ENCODE peak calls at places on chromosomes 2 and 18, in ten cellular contexts. One of them, this sample, is unnamed.

GRCh38 chr18:43192408-43192807 is 76.9 kb upstream of the RIT2 start:
- DNase-seq in activated T-cell treated with anti-CD3 and anti-CD28 coated beads for 4 hours: no peak
- DNase-seq in A549: no peak
- DNase-seq in iPS-NIHi11: no peak
- DNase-seq in epithelial cell of esophagus: peak
- DNase-seq in lower lobe of right lung: no peak
- DNase-seq in upper lobe of right lung: no peak
- DNase-seq in T-helper 22 cell: no peak
- DNase-seq in frontal cortex: no peak
- DNase-seq in neuronal stem cell: no peak
- DNase-seq in this sample: no peak

GRCh38 chr18:39951321-39951720 is 2003.7 kb upstream of the PIK3C3 start:
- DNase-seq in activated T-cell treated with anti-CD3 and anti-CD28 coated beads for 4 hours: no peak
- DNase-seq in A549: no peak
- DNase-seq in iPS-NIHi11: no peak
- DNase-seq in epithelial cell of esophagus: peak
- DNase-seq in lower lobe of right lung: no peak
- DNase-seq in upper lobe of right lung: no peak
- DNase-seq in T-helper 22 cell: no peak
- DNase-seq in frontal cortex: no peak
- DNase-seq in neuronal stem cell: no peak
- DNase-seq in this sample: no peak

GRCh38 chr2:235343869-235344268 is 150.0 kb upstream of the AGAP1 start:
- DNase-seq in activated T-cell treated with anti-CD3 and anti-CD28 coated beads for 4 hours: no peak
- DNase-seq in A549: no peak
- DNase-seq in iPS-NIHi11: no peak
- DNase-seq in epithelial cell of esophagus: no peak
- DNase-seq in lower lobe of right lung: no peak
- DNase-seq in upper lobe of right lung: no peak
- DNase-seq in T-helper 22 cell: no peak
- DNase-seq in frontal cortex: no peak
- DNase-seq in neuronal stem cell: no peak
- DNase-seq in this sample: no peak

GRCh38 chr2:134639265-134639664 is 79.5 kb downstream of the TMEM163 start:
- DNase-seq in activated T-cell treated with anti-CD3 and anti-CD28 coated beads for 4 hours: no peak
- DNase-seq in A549: no peak
- DNase-seq in iPS-NIHi11: no peak
- DNase-seq in epithelial cell of esophagus: no peak
- DNase-seq in lower lobe of right lung: no peak
- DNase-seq in upper lobe of right lung: no peak
- DNase-seq in T-helper 22 cell: no peak
- DNase-seq in frontal cortex: no peak
- DNase-seq in neuronal stem cell: no peak
- DNase-seq in this sample: no peak

GRCh38 chr2:30733829-30734520 is 73.3 kb downstream of the CAPN13 start:
- DNase-seq in activated T-cell treated with anti-CD3 and anti-CD28 coated beads for 4 hours: no peak
- DNase-seq in A549: no peak
- DNase-seq in iPS-NIHi11: no peak
- DNase-seq in epithelial cell of esophagus: no peak
- DNase-seq in lower lobe of right lung: no peak
- DNase-seq in upper lobe of right lung: peak
- DNase-seq in T-helper 22 cell: no peak
- DNase-seq in frontal cortex: no peak
- DNase-seq in neuronal stem cell: no peak
- DNase-seq in this sample: no peak

GRCh38 chr2:75503048-75503607 is 57.6 kb downstream of the EVA1A start:
- DNase-seq in activated T-cell treated with anti-CD3 and anti-CD28 coated beads for 4 hours: no peak
- DNase-seq in A549: no peak
- DNase-seq in iPS-NIHi11: no peak
- DNase-seq in epithelial cell of esophagus: peak
- DNase-seq in lower lobe of right lung: no peak
- DNase-seq in upper lobe of right lung: no peak
- DNase-seq in T-helper 22 cell: no peak
- DNase-seq in frontal cortex: no peak
- DNase-seq in neuronal stem cell: no peak
- DNase-seq in this sample: no peak

GRCh38 chr18:11320981-11321380 is 171.6 kb upstream of the PIEZO2 start:
- DNase-seq in activated T-cell treated with anti-CD3 and anti-CD28 coated beads for 4 hours: no peak
- DNase-seq in A549: no peak
- DNase-seq in iPS-NIHi11: no peak
- DNase-seq in epithelial cell of esophagus: no peak
- DNase-seq in lower lobe of right lung: no peak
- DNase-seq in upper lobe of right lung: no peak
- DNase-seq in T-helper 22 cell: no peak
- DNase-seq in frontal cortex: no peak
- DNase-seq in neuronal stem cell: no peak
- DNase-seq in this sample: no peak

GRCh38 chr2:16773080-16773713 is 107.6 kb upstream of the CYRIA start:
- DNase-seq in activated T-cell treated with anti-CD3 and anti-CD28 coated beads for 4 hours: no peak
- DNase-seq in A549: peak
- DNase-seq in iPS-NIHi11: peak
- DNase-seq in epithelial cell of esophagus: peak
- DNase-seq in lower lobe of right lung: no peak
- DNase-seq in upper lobe of right lung: no peak
- DNase-seq in T-helper 22 cell: no peak
- DNase-seq in frontal cortex: peak
- DNase-seq in neuronal stem cell: peak
- DNase-seq in this sample: peak

GRCh38 chr2:30807249-30807648 is at the start of gene CAPN13:
- DNase-seq in activated T-cell treated with anti-CD3 and anti-CD28 coated beads for 4 hours: no peak
- DNase-seq in A549: no peak
- DNase-seq in iPS-NIHi11: peak
- DNase-seq in epithelial cell of esophagus: peak
- DNase-seq in lower lobe of right lung: no peak
- DNase-seq in upper lobe of right lung: no peak
- DNase-seq in T-helper 22 cell: no peak
- DNase-seq in frontal cortex: no peak
- DNase-seq in neuronal stem cell: no peak
- DNase-seq in this sample: no peak

GRCh38 chr18:24595556-24595955 is 135.1 kb downstream of the HRH4 start:
- DNase-seq in activated T-cell treated with anti-CD3 and anti-CD28 coated beads for 4 hours: no peak
- DNase-seq in A549: no peak
- DNase-seq in iPS-NIHi11: no peak
- DNase-seq in epithelial cell of esophagus: no peak
- DNase-seq in lower lobe of right lung: peak
- DNase-seq in upper lobe of right lung: peak
- DNase-seq in T-helper 22 cell: no peak
- DNase-seq in frontal cortex: no peak
- DNase-seq in neuronal stem cell: no peak
- DNase-seq in this sample: no peak

GRCh38 chr18:77071711-77072292 is 60.8 kb downstream of the MBP start:
- DNase-seq in activated T-cell treated with anti-CD3 and anti-CD28 coated beads for 4 hours: peak
- DNase-seq in A549: peak
- DNase-seq in iPS-NIHi11: no peak
- DNase-seq in epithelial cell of esophagus: peak
- DNase-seq in lower lobe of right lung: no peak
- DNase-seq in upper lobe of right lung: no peak
- DNase-seq in T-helper 22 cell: peak
- DNase-seq in frontal cortex: no peak
- DNase-seq in neuronal stem cell: no peak
- DNase-seq in this sample: no peak

GRCh38 chr2:8409461-8410260 is 272.2 kb upstream of the ID2 start:
- DNase-seq in activated T-cell treated with anti-CD3 and anti-CD28 coated beads for 4 hours: no peak
- DNase-seq in A549: no peak
- DNase-seq in iPS-NIHi11: no peak
- DNase-seq in epithelial cell of esophagus: no peak
- DNase-seq in lower lobe of right lung: no peak
- DNase-seq in upper lobe of right lung: no peak
- DNase-seq in T-helper 22 cell: no peak
- DNase-seq in frontal cortex: no peak
- DNase-seq in neuronal stem cell: no peak
- DNase-seq in this sample: no peak

GRCh38 chr18:63322246-63322645 is 2.7 kb upstream of the BCL2 start:
- DNase-seq in activated T-cell treated with anti-CD3 and anti-CD28 coated beads for 4 hours: no peak
- DNase-seq in A549: no peak
- DNase-seq in iPS-NIHi11: no peak
- DNase-seq in epithelial cell of esophagus: no peak
- DNase-seq in lower lobe of right lung: no peak
- DNase-seq in upper lobe of right lung: no peak
- DNase-seq in T-helper 22 cell: no peak
- DNase-seq in frontal cortex: no peak
- DNase-seq in neuronal stem cell: no peak
- DNase-seq in this sample: no peak

GRCh38 chr2:38898256-38898655 is 8.6 kb downstream of the ARHGEF33 start:
- DNase-seq in activated T-cell treated with anti-CD3 and anti-CD28 coated beads for 4 hours: no peak
- DNase-seq in A549: no peak
- DNase-seq in iPS-NIHi11: no peak
- DNase-seq in epithelial cell of esophagus: peak
- DNase-seq in lower lobe of right lung: no peak
- DNase-seq in upper lobe of right lung: no peak
- DNase-seq in T-helper 22 cell: no peak
- DNase-seq in frontal cortex: no peak
- DNase-seq in neuronal stem cell: no peak
- DNase-seq in this sample: no peak

GRCh38 chr18:12862874-12863482 is 21.1 kb downstream of the PTPN2 start:
- DNase-seq in activated T-cell treated with anti-CD3 and anti-CD28 coated beads for 4 hours: no peak
- DNase-seq in A549: no peak
- DNase-seq in iPS-NIHi11: no peak
- DNase-seq in epithelial cell of esophagus: no peak
- DNase-seq in lower lobe of right lung: no peak
- DNase-seq in upper lobe of right lung: no peak
- DNase-seq in T-helper 22 cell: no peak
- DNase-seq in frontal cortex: no peak
- DNase-seq in neuronal stem cell: no peak
- DNase-seq in this sample: no peak

GRCh38 chr2:233361298-233361697 is 7.0 kb downstream of the DGKD start:
- DNase-seq in activated T-cell treated with anti-CD3 and anti-CD28 coated beads for 4 hours: no peak
- DNase-seq in A549: no peak
- DNase-seq in iPS-NIHi11: no peak
- DNase-seq in epithelial cell of esophagus: no peak
- DNase-seq in lower lobe of right lung: no peak
- DNase-seq in upper lobe of right lung: no peak
- DNase-seq in T-helper 22 cell: no peak
- DNase-seq in frontal cortex: no peak
- DNase-seq in neuronal stem cell: no peak
- DNase-seq in this sample: no peak

GRCh38 chr2:63862802-63863201 is 21.1 kb downstream of the UGP2 start:
- DNase-seq in activated T-cell treated with anti-CD3 and anti-CD28 coated beads for 4 hours: no peak
- DNase-seq in A549: no peak
- DNase-seq in iPS-NIHi11: no peak
- DNase-seq in epithelial cell of esophagus: peak
- DNase-seq in lower lobe of right lung: no peak
- DNase-seq in upper lobe of right lung: no peak
- DNase-seq in T-helper 22 cell: no peak
- DNase-seq in frontal cortex: no peak
- DNase-seq in neuronal stem cell: no peak
- DNase-seq in this sample: no peak

GRCh38 chr2:145095641-145096435 is 575.9 kb upstream of the ZEB2 start:
- DNase-seq in activated T-cell treated with anti-CD3 and anti-CD28 coated beads for 4 hours: no peak
- DNase-seq in A549: no peak
- DNase-seq in iPS-NIHi11: no peak
- DNase-seq in epithelial cell of esophagus: peak
- DNase-seq in lower lobe of right lung: no peak
- DNase-seq in upper lobe of right lung: no peak
- DNase-seq in T-helper 22 cell: no peak
- DNase-seq in frontal cortex: no peak
- DNase-seq in neuronal stem cell: no peak
- DNase-seq in this sample: no peak

GRCh38 chr2:130390460-130391057 is 34.7 kb downstream of the PTPN18 start:
- DNase-seq in activated T-cell treated with anti-CD3 and anti-CD28 coated beads for 4 hours: no peak
- DNase-seq in A549: no peak
- DNase-seq in iPS-NIHi11: no peak
- DNase-seq in epithelial cell of esophagus: peak
- DNase-seq in lower lobe of right lung: peak
- DNase-seq in upper lobe of right lung: no peak
- DNase-seq in T-helper 22 cell: no peak
- DNase-seq in frontal cortex: no peak
- DNase-seq in neuronal stem cell: no peak
- DNase-seq in this sample: no peak

GRCh38 chr2:9010866-9011265 is 7.4 kb upstream of the MBOAT2 start:
- DNase-seq in activated T-cell treated with anti-CD3 and anti-CD28 coated beads for 4 hours: no peak
- DNase-seq in A549: no peak
- DNase-seq in iPS-NIHi11: no peak
- DNase-seq in epithelial cell of esophagus: no peak
- DNase-seq in lower lobe of right lung: no peak
- DNase-seq in upper lobe of right lung: no peak
- DNase-seq in T-helper 22 cell: no peak
- DNase-seq in frontal cortex: no peak
- DNase-seq in neuronal stem cell: no peak
- DNase-seq in this sample: peak

GRCh38 chr2:40243581-40243980 is 208.3 kb downstream of the SLC8A1 start:
- DNase-seq in activated T-cell treated with anti-CD3 and anti-CD28 coated beads for 4 hours: no peak
- DNase-seq in A549: no peak
- DNase-seq in iPS-NIHi11: no peak
- DNase-seq in epithelial cell of esophagus: no peak
- DNase-seq in lower lobe of right lung: no peak
- DNase-seq in upper lobe of right lung: no peak
- DNase-seq in T-helper 22 cell: no peak
- DNase-seq in frontal cortex: no peak
- DNase-seq in neuronal stem cell: no peak
- DNase-seq in this sample: peak

GRCh38 chr2:126115975-126116374 is 540.0 kb upstream of the GYPC start:
- DNase-seq in activated T-cell treated with anti-CD3 and anti-CD28 coated beads for 4 hours: no peak
- DNase-seq in A549: no peak
- DNase-seq in iPS-NIHi11: no peak
- DNase-seq in epithelial cell of esophagus: no peak
- DNase-seq in lower lobe of right lung: no peak
- DNase-seq in upper lobe of right lung: no peak
- DNase-seq in T-helper 22 cell: no peak
- DNase-seq in frontal cortex: no peak
- DNase-seq in neuronal stem cell: no peak
- DNase-seq in this sample: no peak

GRCh38 chr2:75289771-75290170 is 90.5 kb upstream of the TACR1 start:
- DNase-seq in activated T-cell treated with anti-CD3 and anti-CD28 coated beads for 4 hours: no peak
- DNase-seq in A549: no peak
- DNase-seq in iPS-NIHi11: no peak
- DNase-seq in epithelial cell of esophagus: peak
- DNase-seq in lower lobe of right lung: no peak
- DNase-seq in upper lobe of right lung: no peak
- DNase-seq in T-helper 22 cell: no peak
- DNase-seq in frontal cortex: no peak
- DNase-seq in neuronal stem cell: no peak
- DNase-seq in this sample: no peak

GRCh38 chr2:200812122-200813022 is 662 bp downstream of the BZW1 start:
- DNase-seq in activated T-cell treated with anti-CD3 and anti-CD28 coated beads for 4 hours: peak
- DNase-seq in A549: peak
- DNase-seq in iPS-NIHi11: peak
- DNase-seq in epithelial cell of esophagus: peak
- DNase-seq in lower lobe of right lung: peak
- DNase-seq in upper lobe of right lung: peak
- DNase-seq in T-helper 22 cell: peak
- DNase-seq in frontal cortex: peak
- DNase-seq in neuronal stem cell: peak
- DNase-seq in this sample: peak